ENCODE peak calls at places on chromosomes 3 and 15, in four cellular contexts. I is A549, X is suprapubic skin, V is body of pancreas. L is an unnamed sample.
A peak's percentile ranks its signal among the peaks of the same experiment; 100 is the strongest.

GRCh38 chr3:185216587-185216918 is 37.3 kb downstream of the EHHADH start:
- DNase-seq in I (no peak), V (peak; percentile 56), X (no peak), L (no peak)

GRCh38 chr3:130834476-130834875 is 59.4 kb upstream of the ATP2C1 start:
- DNase-seq in V (no peak), I (no peak), X (no peak), L (no peak)

GRCh38 chr3:70982700-70983140 is 600.8 kb downstream of the FOXP1 start:
- DNase-seq in I (peak; percentile 66), V (peak; percentile 47), X (peak; percentile 72), L (peak; percentile 40)

GRCh38 chr3:146493761-146494160 is 24.4 kb upstream of the PLSCR2 start:
- DNase-seq in X (no peak), V (no peak), I (no peak), L (no peak)

GRCh38 chr3:96657710-96658109 is 156.7 kb upstream of the EPHA6 start:
- DNase-seq in X (no peak), V (no peak), I (no peak), L (no peak)

GRCh38 chr15:67413770-67414429 is 107.0 kb upstream of the C15orf61 start:
- DNase-seq in I (peak; percentile 77), V (no peak), X (no peak), L (peak; percentile 50)

GRCh38 chr3:64267774-64268604 is 42.7 kb upstream of the PRICKLE2 start:
- DNase-seq in V (peak; percentile 46), X (peak; percentile 75), I (no peak), L (peak; percentile 59)

GRCh38 chr3:139108253-139108969 is 63.7 kb upstream of the PRR23C start:
- DNase-seq in V (no peak), X (peak; percentile 39), I (no peak), L (no peak)

GRCh38 chr3:56970401-56971002 is 90.0 kb upstream of the SPATA12 start:
- DNase-seq in I (no peak), V (no peak), X (no peak), L (no peak)

GRCh38 chr15:45705510-45706473 is 71.0 kb downstream of the SQOR start:
- DNase-seq in I (peak; percentile 79), V (peak; percentile 87), X (peak; percentile 76), L (peak; percentile 49)

GRCh38 chr3:23624305-23624704 is 181.4 kb upstream of the UBE2E1 start:
- DNase-seq in V (no peak), I (no peak), X (no peak), L (no peak)

GRCh38 chr3:120767106-120767505 is 24.6 kb downstream of the GTF2E1 start:
- DNase-seq in V (no peak), I (no peak), X (no peak), L (no peak)

GRCh38 chr3:167808910-167809309 is 73.4 kb downstream of the SERPINI1 start:
- DNase-seq in I (no peak), V (no peak), X (no peak), L (no peak)

GRCh38 chr3:165658027-165658426 is 179.2 kb downstream of the BCHE start:
- DNase-seq in X (no peak), V (no peak), I (no peak), L (no peak)

GRCh38 chr3:151403246-151403645 is 18.7 kb upstream of the P2RY12 start:
- DNase-seq in I (no peak), V (no peak), X (no peak), L (no peak)

GRCh38 chr3:126682046-126682445 is 22.0 kb upstream of the CHCHD6 start:
- DNase-seq in X (no peak), V (no peak), I (no peak), L (no peak)

GRCh38 chr3:126685493-126685892 is 18.5 kb upstream of the CHCHD6 start:
- DNase-seq in V (no peak), I (no peak), X (no peak), L (no peak)

GRCh38 chr3:126685041-126685440 is 19.0 kb upstream of the CHCHD6 start:
- DNase-seq in V (no peak), I (no peak), X (no peak), L (no peak)

GRCh38 chr3:126683506-126683905 is 20.5 kb upstream of the CHCHD6 start:
- DNase-seq in I (no peak), V (no peak), X (no peak), L (no peak)

DNA sequence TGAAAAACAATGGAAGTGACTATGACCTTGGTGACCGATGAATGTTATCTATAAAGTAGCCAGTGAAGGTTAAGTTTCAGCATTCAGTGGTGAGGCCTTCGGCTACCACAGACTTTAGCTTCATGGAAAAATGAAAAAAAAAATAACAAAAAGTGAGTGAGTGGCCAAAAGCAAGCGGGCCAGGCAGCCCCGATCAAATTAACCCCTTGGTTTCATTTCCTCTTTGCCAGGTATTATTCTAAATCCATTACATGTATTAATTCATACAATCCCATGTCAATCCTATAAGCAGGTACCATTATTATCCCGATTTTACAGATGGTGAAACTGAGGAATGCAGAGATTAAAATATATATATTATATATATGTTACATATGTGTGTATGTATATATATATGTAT is 21.0 kb upstream of the CHCHD6 start:
- DNase-seq in I (no peak), V (no peak), X (no peak), L (no peak)
- TF ChIP-seq POLR2A in I (no peak), V (no peak), X (no peak), L (no peak)

DNA sequence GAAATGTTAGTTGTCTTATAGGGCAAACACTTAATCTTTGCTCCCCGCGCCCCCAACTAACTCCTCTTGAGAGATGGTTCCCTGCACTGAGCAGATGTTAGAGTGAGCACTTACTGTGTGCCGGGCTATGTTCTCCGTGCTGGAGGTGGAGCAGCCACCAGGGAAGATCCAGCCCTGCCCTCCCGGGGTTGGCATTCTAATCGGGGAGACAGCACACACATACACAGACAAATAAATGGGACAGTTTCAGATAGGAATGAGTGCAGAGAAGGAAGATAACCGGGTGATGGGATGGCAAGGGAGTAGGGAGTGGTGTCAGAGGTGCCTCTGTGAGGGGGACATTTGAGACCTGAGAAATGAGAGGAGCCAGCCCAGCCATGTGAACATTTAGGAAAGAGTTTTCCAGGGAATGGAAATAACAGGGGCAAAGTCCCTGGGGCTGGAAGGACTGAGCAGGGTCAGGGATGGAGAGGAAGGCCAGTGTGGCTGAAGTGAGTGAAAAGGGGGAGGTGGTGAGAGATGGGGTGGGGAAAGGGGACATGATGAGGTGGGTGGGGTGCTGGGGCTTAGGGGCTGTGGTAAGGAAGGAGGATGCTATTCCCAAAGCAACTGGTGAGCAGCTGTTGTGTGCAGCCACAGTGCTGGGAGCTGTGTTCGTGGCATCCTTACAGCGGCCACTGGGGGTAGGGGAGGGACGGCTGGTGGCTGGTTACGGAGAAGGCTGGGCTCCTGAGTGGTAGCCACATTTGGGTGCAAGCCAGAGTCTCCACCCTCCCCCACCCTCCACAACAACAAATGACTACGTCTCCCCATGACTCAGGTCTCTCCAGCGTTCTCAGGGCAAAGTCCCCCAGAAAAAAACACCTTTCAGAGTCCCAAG is 15.4 kb upstream of the FGD5 start:
- DNase-seq in X (peak; percentile 71), V (no peak), I (peak; percentile 68), L (no peak)
- TF ChIP-seq POLR2A in X (no peak), V (no peak), I (no peak), L (no peak)

DNA sequence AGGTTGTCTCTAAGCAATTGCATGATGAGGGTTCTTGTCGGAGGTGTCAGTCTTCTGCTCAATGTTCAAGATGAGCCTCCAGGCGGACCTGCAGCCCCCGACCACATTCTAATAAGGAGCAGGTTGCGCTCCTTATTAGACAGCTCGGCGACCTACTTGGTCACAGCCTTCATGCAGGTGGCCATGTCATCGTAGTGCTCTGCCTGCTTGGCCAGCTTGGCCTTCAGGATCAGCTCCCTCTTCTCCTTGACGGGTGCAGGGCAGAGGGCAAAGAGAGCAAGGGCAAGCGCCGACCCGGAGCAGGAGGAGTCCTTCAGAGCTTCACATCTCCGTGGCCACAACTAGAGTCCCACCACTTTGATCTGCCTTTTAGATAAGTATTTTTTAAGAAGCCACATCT is 113.5 kb downstream of the RASA2 start:
- DNase-seq in I (no peak), V (no peak), X (no peak), L (no peak)
- TF ChIP-seq POLR2A in I (no peak), V (no peak), X (no peak), L (no peak)

DNA sequence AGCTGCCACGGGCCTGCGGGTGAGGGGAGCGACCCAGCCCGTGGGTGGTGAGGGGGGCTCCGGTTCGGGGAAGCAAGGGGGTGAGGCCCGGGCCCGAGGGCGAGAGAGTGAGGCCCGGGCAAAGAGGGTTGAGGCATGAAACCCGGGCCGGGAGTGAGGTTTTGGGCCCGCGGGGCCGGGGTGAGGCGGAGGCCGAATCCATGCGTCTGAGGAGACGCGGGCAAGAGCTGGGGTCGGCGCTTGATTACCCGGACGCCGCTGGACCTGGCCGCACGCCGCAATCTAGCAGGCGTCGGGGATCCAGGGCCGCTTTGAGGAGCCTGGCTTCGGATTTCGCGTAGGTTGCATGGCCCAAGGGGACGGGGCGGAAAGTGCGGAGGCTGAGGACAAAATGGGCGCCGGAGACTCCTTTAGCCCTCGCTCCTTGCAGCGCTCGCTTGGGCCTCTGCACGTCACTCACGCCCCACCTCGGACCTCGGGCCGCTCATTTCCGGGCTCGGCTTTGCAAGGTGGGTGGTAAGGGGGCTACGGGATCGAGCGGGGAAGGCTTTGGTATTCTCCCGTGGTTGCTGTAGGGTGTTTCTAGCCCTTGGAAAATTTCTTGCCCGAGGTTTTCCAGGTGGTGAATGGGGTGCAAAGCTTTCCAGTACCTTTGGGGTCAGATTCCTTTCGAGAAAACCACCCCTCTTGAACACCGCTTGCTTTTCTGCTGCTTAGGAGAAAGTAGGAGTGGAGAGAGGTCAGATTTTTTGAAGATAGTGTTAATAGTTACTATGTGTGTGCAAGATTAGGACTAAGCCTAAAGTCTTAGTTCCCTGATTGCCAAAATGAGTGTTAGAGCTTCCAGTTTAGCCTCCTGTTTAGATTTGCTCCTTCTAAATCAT is 827 bp downstream of the SLC25A36 start:
- DNase-seq in V (peak; percentile 66), I (peak; percentile 69), X (peak; percentile 79), L (peak; percentile 30)
- TF ChIP-seq POLR2A in V (peak; percentile 28), I (peak; percentile 16), X (no peak), L (peak; percentile 34)